ENCODE peak calls at places on chromosomes 6 and 20, in five cellular contexts. One of them, this sample, is unnamed.

GRCh38 chr20:18388860-18389259 is 78.0 kb downstream of the DZANK1 start:
- DNase-seq in GM12878: no peak
- DNase-seq in HCT116: peak
- DNase-seq in HepG2: peak
- DNase-seq in K562: no peak
- DNase-seq in this sample: peak

GRCh38 chr6:79557683-79558082 is 20.5 kb upstream of the LCA5 start:
- DNase-seq in GM12878: no peak
- DNase-seq in HCT116: no peak
- DNase-seq in HepG2: no peak
- DNase-seq in K562: no peak
- DNase-seq in this sample: no peak

GRCh38 chr20:22821081-22821480 is 214.0 kb upstream of the SSTR4 start:
- DNase-seq in GM12878: no peak
- DNase-seq in HCT116: no peak
- DNase-seq in HepG2: no peak
- DNase-seq in K562: no peak
- DNase-seq in this sample: no peak

GRCh38 chr6:143333749-143334520 is 116.6 kb downstream of the ADAT2 start:
- DNase-seq in GM12878: no peak
- DNase-seq in HCT116: no peak
- DNase-seq in HepG2: no peak
- DNase-seq in K562: no peak
- DNase-seq in this sample: no peak

GRCh38 chr6:7058250-7058923 is 49.4 kb upstream of the RREB1 start:
- DNase-seq in GM12878: no peak
- DNase-seq in HCT116: peak
- DNase-seq in HepG2: peak
- DNase-seq in K562: peak
- DNase-seq in this sample: no peak

GRCh38 chr6:37314803-37315515 is 38.8 kb upstream of the RNF8 start:
- DNase-seq in GM12878: no peak
- DNase-seq in HCT116: peak
- DNase-seq in HepG2: peak
- DNase-seq in K562: peak
- DNase-seq in this sample: peak

GRCh38 chr6:10733151-10733715 is 10.4 kb downstream of the TMEM14C start:
- DNase-seq in GM12878: no peak
- DNase-seq in HCT116: no peak
- DNase-seq in HepG2: no peak
- DNase-seq in K562: no peak
- DNase-seq in this sample: no peak

GRCh38 chr6:89412071-89413005 is at the start of gene RRAGD:
- DNase-seq in GM12878: no peak
- DNase-seq in HCT116: peak
- DNase-seq in HepG2: no peak
- DNase-seq in K562: peak
- DNase-seq in this sample: no peak

GRCh38 chr6:156427345-156427744 is 349.8 kb upstream of the ARID1B start:
- DNase-seq in GM12878: no peak
- DNase-seq in HCT116: no peak
- DNase-seq in HepG2: no peak
- DNase-seq in K562: no peak
- DNase-seq in this sample: peak

GRCh38 chr20:6848041-6848440 is 80.6 kb downstream of the BMP2 start:
- DNase-seq in GM12878: no peak
- DNase-seq in HCT116: no peak
- DNase-seq in HepG2: no peak
- DNase-seq in K562: no peak
- DNase-seq in this sample: no peak

GRCh38 chr6:12813321-12813720 is 96.8 kb downstream of the PHACTR1 start:
- DNase-seq in GM12878: no peak
- DNase-seq in HCT116: no peak
- DNase-seq in HepG2: no peak
- DNase-seq in K562: no peak
- DNase-seq in this sample: no peak

GRCh38 chr6:140208286-140208685 is 833.8 kb upstream of the CITED2 start:
- DNase-seq in GM12878: no peak
- DNase-seq in HCT116: no peak
- DNase-seq in HepG2: no peak
- DNase-seq in K562: no peak
- DNase-seq in this sample: peak

GRCh38 chr6:45854343-45854742 is 161.3 kb downstream of the CLIC5 start:
- DNase-seq in GM12878: no peak
- DNase-seq in HCT116: no peak
- DNase-seq in HepG2: no peak
- DNase-seq in K562: no peak
- DNase-seq in this sample: no peak

GRCh38 chr6:52990342-52990741 is 4.7 kb downstream of the GSTA4 start:
- DNase-seq in GM12878: no peak
- DNase-seq in HCT116: no peak
- DNase-seq in HepG2: no peak
- DNase-seq in K562: no peak
- DNase-seq in this sample: no peak

GRCh38 chr6:108074057-108074358 is 533 bp downstream of the OSTM1 start:
- DNase-seq in GM12878: no peak
- DNase-seq in HCT116: no peak
- DNase-seq in HepG2: peak
- DNase-seq in K562: no peak
- DNase-seq in this sample: no peak

GRCh38 chr6:133807531-133807930 is 81.4 kb upstream of the TCF21 start:
- DNase-seq in GM12878: no peak
- DNase-seq in HCT116: no peak
- DNase-seq in HepG2: no peak
- DNase-seq in K562: no peak
- DNase-seq in this sample: no peak

GRCh38 chr20:64115171-64115911 is 8.0 kb upstream of the NPBWR2 start:
- DNase-seq in GM12878: no peak
- DNase-seq in HCT116: no peak
- DNase-seq in HepG2: no peak
- DNase-seq in K562: no peak
- DNase-seq in this sample: no peak

GRCh38 chr20:60361761-60362410 is 403.7 kb downstream of the CDH26 start:
- DNase-seq in GM12878: no peak
- DNase-seq in HCT116: no peak
- DNase-seq in HepG2: no peak
- DNase-seq in K562: no peak
- DNase-seq in this sample: no peak

GRCh38 chr20:60365063-60365640 is 406.9 kb downstream of the CDH26 start:
- DNase-seq in GM12878: no peak
- DNase-seq in HCT116: no peak
- DNase-seq in HepG2: no peak
- DNase-seq in K562: no peak
- DNase-seq in this sample: no peak

GRCh38 chr20:60363698-60364097 is 405.5 kb downstream of the CDH26 start:
- DNase-seq in GM12878: no peak
- DNase-seq in HCT116: no peak
- DNase-seq in HepG2: no peak
- DNase-seq in K562: no peak
- DNase-seq in this sample: no peak

GRCh38 chr20:60362531-60362930 is 404.3 kb downstream of the CDH26 start:
- DNase-seq in GM12878: no peak
- DNase-seq in HCT116: no peak
- DNase-seq in HepG2: no peak
- DNase-seq in K562: no peak
- DNase-seq in this sample: no peak

GRCh38 chr20:60365882-60366281 is 407.7 kb downstream of the CDH26 start:
- DNase-seq in GM12878: no peak
- DNase-seq in HCT116: no peak
- DNase-seq in HepG2: no peak
- DNase-seq in K562: no peak
- DNase-seq in this sample: no peak
- TF ChIP-seq POLR2AphosphoS5 in GM12878: no peak
- TF ChIP-seq POLR2AphosphoS5 in HCT116: no peak
- TF ChIP-seq POLR2AphosphoS5 in HepG2: no peak
- TF ChIP-seq POLR2AphosphoS5 in K562: no peak
- TF ChIP-seq POLR2AphosphoS5 in this sample: no peak

DNA sequence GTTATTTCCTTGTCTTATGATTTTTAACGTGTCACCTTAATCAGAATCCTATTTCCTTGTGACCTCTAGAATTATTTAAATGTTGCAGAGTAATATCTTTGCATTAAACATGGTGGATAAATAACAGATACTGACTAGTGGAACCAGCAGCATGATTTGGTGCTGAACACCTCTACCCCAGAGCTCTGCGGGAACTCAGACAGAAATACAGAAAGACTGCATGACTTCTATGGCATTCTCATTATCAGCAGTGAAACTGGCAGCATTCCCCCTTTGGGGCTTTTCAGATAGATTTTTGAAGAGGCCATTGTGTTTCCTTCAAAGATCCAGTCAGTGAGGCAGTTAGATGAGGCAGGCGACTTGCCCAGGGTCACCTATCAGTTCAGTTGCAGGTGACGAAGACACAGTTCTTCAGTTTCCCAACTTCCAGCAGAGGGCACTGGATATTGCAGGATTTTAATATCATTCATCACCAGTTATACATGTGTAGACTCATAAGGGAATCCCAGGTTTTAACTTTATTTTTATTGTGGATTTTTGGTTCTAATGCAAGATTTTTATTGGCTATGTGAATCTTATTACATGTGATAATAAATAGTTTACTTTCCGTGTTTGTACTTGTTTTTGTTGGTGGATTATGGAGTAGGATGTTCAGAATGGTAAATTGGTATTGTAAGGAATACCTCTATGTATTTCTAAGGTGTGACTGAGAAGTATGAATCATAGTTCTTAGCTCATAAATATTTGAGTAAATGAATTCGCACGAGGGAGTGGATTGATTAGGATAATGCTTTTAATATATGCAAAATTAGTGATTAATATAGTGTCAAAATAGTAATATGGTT is 81.3 kb downstream of the AFDN start:
- DNase-seq in GM12878: no peak
- DNase-seq in HCT116: peak
- DNase-seq in HepG2: peak
- DNase-seq in K562: no peak
- DNase-seq in this sample: peak
- TF ChIP-seq MAX in GM12878: no peak
- TF ChIP-seq MAX in HCT116: no peak
- TF ChIP-seq MAX in HepG2: no peak
- TF ChIP-seq MAX in K562: no peak
- TF ChIP-seq MAX in this sample: no peak

GRCh38 chr20:1491281-1491840 is at the start of gene SIRPB2:
- DNase-seq in GM12878: no peak
- DNase-seq in HCT116: no peak
- DNase-seq in HepG2: no peak
- DNase-seq in K562: no peak
- DNase-seq in this sample: peak
- TF ChIP-seq POLR2AphosphoS5 in GM12878: no peak
- TF ChIP-seq POLR2AphosphoS5 in HCT116: no peak
- TF ChIP-seq POLR2AphosphoS5 in HepG2: no peak
- TF ChIP-seq POLR2AphosphoS5 in K562: no peak
- TF ChIP-seq POLR2AphosphoS5 in this sample: peak

GRCh38 chr20:61254881-61255589 is 3.0 kb downstream of the CDH4 start:
- DNase-seq in GM12878: no peak
- DNase-seq in HCT116: no peak
- DNase-seq in HepG2: no peak
- DNase-seq in K562: no peak
- DNase-seq in this sample: no peak

GRCh38 chr20:61252601-61253263 is 671 bp downstream of the CDH4 start:
- DNase-seq in GM12878: no peak
- DNase-seq in HCT116: no peak
- DNase-seq in HepG2: no peak
- DNase-seq in K562: no peak
- DNase-seq in this sample: no peak

GRCh38 chr20:61251529-61252393 is at the start of gene CDH4:
- DNase-seq in GM12878: no peak
- DNase-seq in HCT116: no peak
- DNase-seq in HepG2: no peak
- DNase-seq in K562: no peak
- DNase-seq in this sample: no peak

GRCh38 chr20:61253640-61254511 is 1.8 kb downstream of the CDH4 start:
- DNase-seq in GM12878: no peak
- DNase-seq in HCT116: no peak
- DNase-seq in HepG2: no peak
- DNase-seq in K562: no peak
- DNase-seq in this sample: no peak

DNA sequence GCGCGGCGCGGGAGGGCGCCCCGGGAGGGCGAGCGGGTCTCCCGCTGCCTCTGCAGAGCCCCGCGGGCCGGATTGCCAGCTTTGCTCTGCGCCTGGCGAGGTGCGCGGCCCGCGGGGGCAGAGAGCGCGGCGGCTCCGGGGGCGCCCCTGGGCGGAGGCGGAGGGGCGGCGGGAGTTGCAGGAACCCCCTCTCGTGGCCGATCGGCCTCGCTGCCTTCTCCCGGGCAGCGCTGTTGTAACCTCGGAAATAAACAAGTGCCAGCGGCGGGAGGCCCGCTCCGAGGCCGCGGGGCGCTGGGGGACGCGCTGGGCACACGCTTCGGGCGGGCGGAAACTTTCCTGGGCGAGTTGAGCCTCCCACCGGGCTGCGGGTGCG is 1.2 kb downstream of the CDH4 start:
- DNase-seq in GM12878: no peak
- DNase-seq in HCT116: no peak
- DNase-seq in HepG2: no peak
- DNase-seq in K562: no peak
- DNase-seq in this sample: no peak
- TF ChIP-seq MAX in GM12878: no peak
- TF ChIP-seq MAX in HCT116: no peak
- TF ChIP-seq MAX in HepG2: no peak
- TF ChIP-seq MAX in K562: no peak
- TF ChIP-seq MAX in this sample: no peak

GRCh38 chr20:1364106-1364505 is 28.7 kb downstream of the FKBP1A start:
- DNase-seq in GM12878: no peak
- DNase-seq in HCT116: no peak
- DNase-seq in HepG2: no peak
- DNase-seq in K562: no peak
- DNase-seq in this sample: no peak

GRCh38 chr20:1368448-1369199 is 24.2 kb downstream of the FKBP1A start:
- DNase-seq in GM12878: no peak
- DNase-seq in HCT116: no peak
- DNase-seq in HepG2: no peak
- DNase-seq in K562: no peak
- DNase-seq in this sample: no peak

GRCh38 chr20:1369970-1370369 is 22.9 kb downstream of the FKBP1A start:
- DNase-seq in GM12878: no peak
- DNase-seq in HCT116: no peak
- DNase-seq in HepG2: no peak
- DNase-seq in K562: no peak
- DNase-seq in this sample: no peak

GRCh38 chr20:1370548-1371110 is 22.2 kb downstream of the FKBP1A start:
- DNase-seq in GM12878: no peak
- DNase-seq in HCT116: no peak
- DNase-seq in HepG2: no peak
- DNase-seq in K562: no peak
- DNase-seq in this sample: no peak

DNA sequence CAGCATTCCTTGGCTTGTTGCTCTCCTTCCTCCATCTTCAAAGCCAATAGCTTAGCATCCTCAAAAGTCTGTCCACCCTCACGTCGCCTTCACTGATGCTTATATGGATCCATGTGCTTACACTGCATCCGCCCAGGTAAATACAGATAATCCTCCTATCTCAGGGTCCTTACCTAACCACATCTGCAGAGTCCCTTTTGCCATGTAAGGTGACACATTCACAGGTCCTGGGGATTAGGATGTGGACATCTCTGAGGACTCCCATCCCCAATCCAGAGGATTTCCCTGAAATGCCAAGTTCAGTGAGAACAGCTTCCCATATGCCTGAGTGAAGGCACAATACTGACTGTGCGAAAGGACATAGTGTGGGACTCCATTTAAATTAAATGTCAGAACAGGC is 25.4 kb downstream of the FKBP1A start:
- DNase-seq in GM12878: no peak
- DNase-seq in HCT116: no peak
- DNase-seq in HepG2: no peak
- DNase-seq in K562: no peak
- DNase-seq in this sample: no peak
- TF ChIP-seq POLR2AphosphoS5 in GM12878: no peak
- TF ChIP-seq POLR2AphosphoS5 in HCT116: no peak
- TF ChIP-seq POLR2AphosphoS5 in HepG2: no peak
- TF ChIP-seq POLR2AphosphoS5 in K562: no peak
- TF ChIP-seq POLR2AphosphoS5 in this sample: no peak